ENCODE peak calls at places on chromosomes 1 and 21, in eight cellular contexts. F, Y, O, U, V, J, P and H are unnamed samples. For H3K4me1, the result is how much of the 10 kb centered on the place peaks cover.

GRCh38 chr21:46477765-46478164 is 19.1 kb downstream of the DIP2A start:
- DNase-seq in F (no peak), Y (peak), O (no peak), U (no peak), V (no peak), J (no peak), P (no peak), H (no peak)

GRCh38 chr1:44546403-44547053 is 127.8 kb downstream of the TMEM53 start:
- DNase-seq in F (no peak), Y (no peak), O (no peak), U (no peak), V (no peak), J (no peak), P (no peak), H (no peak)

GRCh38 chr1:203627819-203628184 is 1.2 kb downstream of the ATP2B4 start:
- DNase-seq in F (no peak), Y (peak), O (no peak), U (no peak), V (peak), J (peak), P (no peak), H (no peak)

GRCh38 chr1:11731719-11732283 is 4.1 kb upstream of the AGTRAP start:
- DNase-seq in F (no peak), Y (peak), O (no peak), U (no peak), V (peak), J (peak), P (no peak), H (no peak)

GRCh38 chr1:156616463-156616862 is 2.8 kb upstream of the HAPLN2 start:
- DNase-seq in F (no peak), Y (peak), O (no peak), U (no peak), V (no peak), J (no peak), P (no peak), H (no peak)

GRCh38 chr21:43767498-43767979 is 8.6 kb downstream of the CSTB start:
- DNase-seq in F (no peak), Y (no peak), O (no peak), U (no peak), V (no peak), J (no peak), P (no peak), H (no peak)

GRCh38 chr1:4734791-4735190 is 80.4 kb downstream of the AJAP1 start:
- DNase-seq in F (no peak), Y (no peak), O (no peak), U (no peak), V (no peak), J (no peak), P (peak), H (no peak)

GRCh38 chr1:70353641-70354331 is 736 bp downstream of the ANKRD13C start:
- DNase-seq in F (no peak), Y (peak), O (peak), U (no peak), V (peak), J (no peak), P (peak), H (peak)

GRCh38 chr1:7110306-7110705 is 325.1 kb downstream of the CAMTA1 start:
- DNase-seq in F (no peak), Y (no peak), O (no peak), U (no peak), V (no peak), J (no peak), P (no peak), H (no peak)

GRCh38 chr1:111818546-111818945 is 62.8 kb downstream of the DDX20 start:
- DNase-seq in F (no peak), Y (no peak), O (no peak), U (no peak), V (no peak), J (no peak), P (peak), H (no peak)

GRCh38 chr1:31790140-31790539 is 25.7 kb downstream of the SPOCD1 start:
- DNase-seq in F (no peak), Y (no peak), O (no peak), U (no peak), V (no peak), J (peak), P (no peak), H (peak)

GRCh38 chr1:38128926-38129453 is 82.4 kb upstream of the POU3F1 start:
- DNase-seq in F (no peak), Y (no peak), O (no peak), U (no peak), V (no peak), J (no peak), P (no peak), H (no peak)

GRCh38 chr1:227272428-227272827 is 45.9 kb downstream of the CDC42BPA start:
- DNase-seq in F (no peak), Y (no peak), O (no peak), U (no peak), V (no peak), J (no peak), P (no peak), H (no peak)

GRCh38 chr1:181104790-181105133 is 16.3 kb downstream of the IER5 start:
- DNase-seq in F (no peak), Y (no peak), O (peak), U (peak), V (peak), J (peak), P (no peak), H (no peak)

GRCh38 chr21:37338671-37339526 is 27.7 kb upstream of the DYRK1A start:
- DNase-seq in F (no peak), Y (peak), O (no peak), U (no peak), V (no peak), J (no peak), P (peak), H (peak)

GRCh38 chr1:89125571-89126233 is at the start of gene GBP2:
- DNase-seq in F (no peak), Y (peak), O (peak), U (no peak), V (no peak), J (no peak), P (no peak), H (no peak)

GRCh38 chr21:21730524-21730923 is 732.3 kb downstream of the NCAM2 start:
- DNase-seq in F (no peak), Y (peak), O (no peak), U (no peak), V (no peak), J (no peak), P (no peak), H (no peak)

GRCh38 chr1:199512037-199512710 is 515.3 kb upstream of the NR5A2 start:
- DNase-seq in F (no peak), Y (no peak), O (no peak), U (no peak), V (peak), J (no peak), P (no peak), H (no peak)

GRCh38 chr1:153465728-153466625 is 5.5 kb upstream of the S100A7 start:
- DNase-seq in F (peak), Y (peak), O (peak), U (peak), V (peak), J (peak), P (peak), H (no peak)

GRCh38 chr1:107459204-107459904 is 318.5 kb downstream of the NTNG1 start:
- DNase-seq in F (no peak), Y (no peak), O (no peak), U (no peak), V (no peak), J (no peak), P (no peak), H (no peak)

GRCh38 chr1:232963366-232963765 is 13.0 kb downstream of the NTPCR start:
- DNase-seq in F (no peak), Y (peak), O (no peak), U (no peak), V (no peak), J (no peak), P (no peak), H (no peak)

GRCh38 chr1:113811353-113811887 is 856 bp downstream of the RSBN1 start:
- DNase-seq in F (peak), Y (peak), O (peak), U (peak), V (peak), J (peak), P (no peak), H (peak)

GRCh38 chr1:226569879-226570547 is 21.4 kb downstream of the STUM start:
- DNase-seq in F (no peak), Y (no peak), O (peak), U (no peak), V (peak), J (no peak), P (no peak), H (no peak)

GRCh38 chr1:58487002-58487401 is 59.5 kb downstream of the OMA1 start:
- DNase-seq in F (no peak), Y (no peak), O (peak), U (no peak), V (no peak), J (no peak), P (no peak), H (no peak)

GRCh38 chr1:151124763-151125403 is 21.5 kb downstream of the SEMA6C start:
- DNase-seq in F (no peak), Y (no peak), O (no peak), U (no peak), V (no peak), J (no peak), P (no peak), H (no peak)

GRCh38 chr1:51643362-51643761 is 26.5 kb downstream of the OSBPL9 start:
- DNase-seq in F (no peak), Y (no peak), O (no peak), U (no peak), V (no peak), J (no peak), P (no peak), H (no peak)

GRCh38 chr21:44454747-44455523 is at the start of gene LRRC3:
- DNase-seq in F (peak), Y (peak), O (peak), U (peak), V (peak), J (peak), P (peak), H (peak)

DNA sequence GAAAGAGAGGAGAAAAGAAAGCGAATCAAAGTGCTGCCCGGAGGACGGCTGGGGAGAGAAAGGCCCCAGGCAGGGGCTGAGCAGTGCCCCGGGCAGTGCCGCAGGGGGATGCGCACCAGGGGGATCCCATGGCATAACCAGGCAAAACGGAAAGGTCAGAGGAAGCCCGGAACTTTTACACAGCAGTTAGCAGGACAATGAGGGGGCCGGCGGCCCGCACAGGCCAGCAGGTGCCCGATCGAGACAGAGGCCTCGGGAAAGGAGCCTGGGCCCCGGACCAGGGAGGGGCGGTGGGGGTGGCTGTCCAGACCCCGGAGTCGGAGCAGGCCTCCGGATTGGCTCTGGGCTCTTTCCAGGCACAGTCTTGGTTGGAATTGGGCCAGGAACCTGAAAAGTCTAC is 86.8 kb downstream of the CASZ1 start:
- DNase-seq in F (no peak), Y (no peak), O (no peak), U (no peak), V (no peak), J (no peak), P (no peak), H (no peak)
- H3K4me1 ChIP-seq in F (under half), Y (under half), O (under half), U (under half), V (half or more), J (under half), P (under half), H (under half)

GRCh38 chr1:194538453-194538852 is 1352.0 kb upstream of the B3GALT2 start:
- DNase-seq in F (no peak), Y (no peak), O (no peak), U (no peak), V (peak), J (no peak), P (no peak), H (no peak)

GRCh38 chr1:194548071-194548470 is 1361.7 kb upstream of the B3GALT2 start:
- DNase-seq in F (no peak), Y (no peak), O (no peak), U (no peak), V (no peak), J (no peak), P (no peak), H (no peak)

GRCh38 chr1:194544012-194544411 is 1357.6 kb upstream of the B3GALT2 start:
- DNase-seq in F (no peak), Y (no peak), O (no peak), U (no peak), V (no peak), J (no peak), P (no peak), H (no peak)
- H3K4me1 ChIP-seq in F (under half), Y (under half), O (under half), U (under half), V (under half), J (under half), P (under half), H (under half)

GRCh38 chr1:179124866-179125265 is 43.0 kb downstream of the TOR3A start:
- DNase-seq in F (no peak), Y (peak), O (no peak), U (no peak), V (no peak), J (no peak), P (no peak), H (no peak)
- H3K4me1 ChIP-seq in F (under half), Y (under half), O (under half), U (under half), V (under half), J (under half), P (under half), H (under half)

GRCh38 chr1:229225331-229225782 is 45.6 kb upstream of the RAB4A start:
- DNase-seq in F (no peak), Y (no peak), O (no peak), U (no peak), V (no peak), J (no peak), P (no peak), H (peak)
- H3K4me1 ChIP-seq in F (under half), Y (under half), O (under half), U (under half), V (under half), J (under half), P (under half), H (under half)

DNA sequence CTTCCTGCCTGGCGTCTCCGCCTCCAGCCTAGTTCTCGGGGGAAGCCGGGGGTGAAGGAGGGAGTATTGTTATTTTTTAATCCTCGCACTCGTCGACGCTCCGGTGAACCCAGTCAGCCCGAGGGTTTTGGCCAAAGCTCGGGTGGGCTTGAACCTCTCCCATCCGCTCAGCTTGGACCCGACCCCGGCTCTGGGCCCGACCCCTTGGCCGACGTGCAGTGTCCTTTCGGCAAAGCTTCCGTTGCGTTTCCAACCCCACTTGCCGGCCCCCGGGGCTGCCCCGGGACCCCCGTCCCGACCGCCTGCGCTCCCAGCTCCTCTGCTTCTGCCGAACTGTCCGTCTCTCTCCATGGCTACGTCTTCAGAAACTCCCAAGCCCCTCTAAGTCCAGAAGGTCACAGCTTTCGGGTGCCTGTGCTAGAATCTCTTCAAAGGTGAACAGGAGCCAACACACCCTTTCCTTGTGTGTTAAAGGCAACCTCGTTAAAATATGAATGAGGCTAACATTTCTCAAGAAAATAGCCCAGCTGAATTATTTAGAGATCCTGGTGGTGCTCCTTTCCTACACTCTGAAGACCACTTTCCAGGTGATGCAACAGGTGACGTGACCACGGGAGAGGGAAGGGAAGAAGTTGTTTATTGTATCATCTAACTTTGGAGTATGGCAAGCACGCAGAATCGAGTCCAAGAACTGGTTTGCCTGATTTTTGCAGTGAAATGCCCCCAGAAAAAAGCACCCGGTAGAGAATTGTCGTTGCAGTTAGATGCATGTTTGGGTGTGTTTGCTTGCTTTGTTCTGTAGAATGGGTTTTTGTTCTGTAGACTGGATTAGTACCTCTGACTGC is 735 bp downstream of the DESI2 start:
- DNase-seq in F (peak), Y (peak), O (peak), U (no peak), V (peak), J (no peak), P (peak), H (peak)
- H3K4me1 ChIP-seq in F (under half), Y (under half), O (under half), U (under half), V (under half), J (half or more), P (under half), H (under half)